ENCODE peak calls at places on chromosomes 13 and 19, in nine cellular contexts. One of them, this sample, is unnamed.

GRCh38 chr19:290539-291521 is at the start of gene PLPP2:
- DNase-seq in ascending aorta: no peak
- DNase-seq in KG1: no peak
- DNase-seq in bronchial epithelial cell: no peak
- DNase-seq in T-helper 1 cell: no peak
- DNase-seq in C1 segment of cervical spinal cord: peak
- DNase-seq in non-pigmented ciliary epithelial cell: no peak
- DNase-seq in stimulated activated CD4-positive, alpha-beta T cell treated with anti-CD3 and anti-CD28 coated beads, Interleukin-2, amount 100 ng/mL, for 48 hours: no peak
- DNase-seq in ACHN: peak
- DNase-seq in this sample: no peak

GRCh38 chr19:45569619-45570421 is 14.8 kb downstream of the OPA3 start:
- DNase-seq in bronchial epithelial cell: no peak
- DNase-seq in non-pigmented ciliary epithelial cell: no peak
- DNase-seq in KG1: peak
- DNase-seq in T-helper 1 cell: no peak
- DNase-seq in ascending aorta: no peak
- DNase-seq in C1 segment of cervical spinal cord: no peak
- DNase-seq in ACHN: peak
- DNase-seq in stimulated activated CD4-positive, alpha-beta T cell treated with anti-CD3 and anti-CD28 coated beads, Interleukin-2, amount 100 ng/mL, for 48 hours: peak
- DNase-seq in this sample: peak

GRCh38 chr13:37595162-37595561 is 3.4 kb downstream of the POSTN start:
- DNase-seq in KG1: no peak
- DNase-seq in bronchial epithelial cell: peak
- DNase-seq in stimulated activated CD4-positive, alpha-beta T cell treated with anti-CD3 and anti-CD28 coated beads, Interleukin-2, amount 100 ng/mL, for 48 hours: no peak
- DNase-seq in T-helper 1 cell: no peak
- DNase-seq in C1 segment of cervical spinal cord: no peak
- DNase-seq in ACHN: no peak
- DNase-seq in non-pigmented ciliary epithelial cell: no peak
- DNase-seq in ascending aorta: no peak
- DNase-seq in this sample: no peak

GRCh38 chr19:18123819-18124218 is 26.2 kb downstream of the MAST3 start:
- DNase-seq in KG1: no peak
- DNase-seq in ascending aorta: no peak
- DNase-seq in stimulated activated CD4-positive, alpha-beta T cell treated with anti-CD3 and anti-CD28 coated beads, Interleukin-2, amount 100 ng/mL, for 48 hours: no peak
- DNase-seq in ACHN: no peak
- DNase-seq in non-pigmented ciliary epithelial cell: no peak
- DNase-seq in T-helper 1 cell: no peak
- DNase-seq in bronchial epithelial cell: no peak
- DNase-seq in C1 segment of cervical spinal cord: no peak
- DNase-seq in this sample: no peak

GRCh38 chr13:98888890-98889279 is 89.0 kb downstream of the DOCK9 start:
- DNase-seq in bronchial epithelial cell: no peak
- DNase-seq in T-helper 1 cell: no peak
- DNase-seq in stimulated activated CD4-positive, alpha-beta T cell treated with anti-CD3 and anti-CD28 coated beads, Interleukin-2, amount 100 ng/mL, for 48 hours: no peak
- DNase-seq in C1 segment of cervical spinal cord: no peak
- DNase-seq in KG1: no peak
- DNase-seq in non-pigmented ciliary epithelial cell: no peak
- DNase-seq in ACHN: no peak
- DNase-seq in ascending aorta: no peak
- DNase-seq in this sample: no peak

GRCh38 chr13:50616101-50616500 is 227.4 kb downstream of the DLEU7 start:
- DNase-seq in C1 segment of cervical spinal cord: no peak
- DNase-seq in stimulated activated CD4-positive, alpha-beta T cell treated with anti-CD3 and anti-CD28 coated beads, Interleukin-2, amount 100 ng/mL, for 48 hours: no peak
- DNase-seq in ascending aorta: no peak
- DNase-seq in bronchial epithelial cell: peak
- DNase-seq in non-pigmented ciliary epithelial cell: peak
- DNase-seq in ACHN: no peak
- DNase-seq in KG1: no peak
- DNase-seq in T-helper 1 cell: no peak
- DNase-seq in this sample: no peak

GRCh38 chr13:94192576-94192975 is 286.9 kb downstream of the DCT start:
- DNase-seq in non-pigmented ciliary epithelial cell: no peak
- DNase-seq in ascending aorta: no peak
- DNase-seq in stimulated activated CD4-positive, alpha-beta T cell treated with anti-CD3 and anti-CD28 coated beads, Interleukin-2, amount 100 ng/mL, for 48 hours: peak
- DNase-seq in ACHN: peak
- DNase-seq in KG1: peak
- DNase-seq in T-helper 1 cell: no peak
- DNase-seq in bronchial epithelial cell: peak
- DNase-seq in C1 segment of cervical spinal cord: no peak
- DNase-seq in this sample: no peak

GRCh38 chr19:32223595-32224370 is 121.6 kb upstream of the ZNF507 start:
- DNase-seq in ascending aorta: no peak
- DNase-seq in ACHN: no peak
- DNase-seq in bronchial epithelial cell: peak
- DNase-seq in non-pigmented ciliary epithelial cell: no peak
- DNase-seq in KG1: no peak
- DNase-seq in stimulated activated CD4-positive, alpha-beta T cell treated with anti-CD3 and anti-CD28 coated beads, Interleukin-2, amount 100 ng/mL, for 48 hours: no peak
- DNase-seq in C1 segment of cervical spinal cord: no peak
- DNase-seq in T-helper 1 cell: no peak
- DNase-seq in this sample: no peak

GRCh38 chr13:32897296-32897695 is 118.9 kb upstream of the KL start:
- DNase-seq in ascending aorta: no peak
- DNase-seq in ACHN: no peak
- DNase-seq in non-pigmented ciliary epithelial cell: no peak
- DNase-seq in C1 segment of cervical spinal cord: no peak
- DNase-seq in KG1: no peak
- DNase-seq in T-helper 1 cell: no peak
- DNase-seq in bronchial epithelial cell: peak
- DNase-seq in stimulated activated CD4-positive, alpha-beta T cell treated with anti-CD3 and anti-CD28 coated beads, Interleukin-2, amount 100 ng/mL, for 48 hours: no peak
- DNase-seq in this sample: no peak

GRCh38 chr19:1401138-1401888 is at the start of gene GAMT:
- DNase-seq in stimulated activated CD4-positive, alpha-beta T cell treated with anti-CD3 and anti-CD28 coated beads, Interleukin-2, amount 100 ng/mL, for 48 hours: peak
- DNase-seq in bronchial epithelial cell: no peak
- DNase-seq in ACHN: peak
- DNase-seq in non-pigmented ciliary epithelial cell: no peak
- DNase-seq in ascending aorta: no peak
- DNase-seq in KG1: peak
- DNase-seq in T-helper 1 cell: peak
- DNase-seq in C1 segment of cervical spinal cord: no peak
- DNase-seq in this sample: peak

GRCh38 chr13:76856141-76856571 is 30.0 kb downstream of the KCTD12 start:
- DNase-seq in non-pigmented ciliary epithelial cell: peak
- DNase-seq in C1 segment of cervical spinal cord: no peak
- DNase-seq in stimulated activated CD4-positive, alpha-beta T cell treated with anti-CD3 and anti-CD28 coated beads, Interleukin-2, amount 100 ng/mL, for 48 hours: no peak
- DNase-seq in ACHN: peak
- DNase-seq in bronchial epithelial cell: peak
- DNase-seq in KG1: no peak
- DNase-seq in ascending aorta: no peak
- DNase-seq in T-helper 1 cell: no peak
- DNase-seq in this sample: no peak

GRCh38 chr13:36082396-36082795 is 48.8 kb downstream of the DCLK1 start:
- DNase-seq in bronchial epithelial cell: no peak
- DNase-seq in C1 segment of cervical spinal cord: no peak
- DNase-seq in ACHN: no peak
- DNase-seq in KG1: no peak
- DNase-seq in T-helper 1 cell: no peak
- DNase-seq in non-pigmented ciliary epithelial cell: no peak
- DNase-seq in stimulated activated CD4-positive, alpha-beta T cell treated with anti-CD3 and anti-CD28 coated beads, Interleukin-2, amount 100 ng/mL, for 48 hours: no peak
- DNase-seq in ascending aorta: no peak
- DNase-seq in this sample: no peak

GRCh38 chr13:61685683-61686013 is 270.0 kb upstream of the PCDH20 start:
- DNase-seq in T-helper 1 cell: no peak
- DNase-seq in non-pigmented ciliary epithelial cell: no peak
- DNase-seq in stimulated activated CD4-positive, alpha-beta T cell treated with anti-CD3 and anti-CD28 coated beads, Interleukin-2, amount 100 ng/mL, for 48 hours: no peak
- DNase-seq in bronchial epithelial cell: peak
- DNase-seq in ascending aorta: no peak
- DNase-seq in ACHN: peak
- DNase-seq in KG1: no peak
- DNase-seq in C1 segment of cervical spinal cord: no peak
- DNase-seq in this sample: no peak

GRCh38 chr13:112738606-112739005 is 48.8 kb downstream of the ATP11A start:
- DNase-seq in bronchial epithelial cell: no peak
- DNase-seq in ascending aorta: no peak
- DNase-seq in non-pigmented ciliary epithelial cell: no peak
- DNase-seq in ACHN: no peak
- DNase-seq in KG1: no peak
- DNase-seq in C1 segment of cervical spinal cord: no peak
- DNase-seq in stimulated activated CD4-positive, alpha-beta T cell treated with anti-CD3 and anti-CD28 coated beads, Interleukin-2, amount 100 ng/mL, for 48 hours: no peak
- DNase-seq in T-helper 1 cell: no peak
- DNase-seq in this sample: no peak

GRCh38 chr19:51127755-51128154 is 3.0 kb downstream of the SIGLEC9 start:
- DNase-seq in T-helper 1 cell: no peak
- DNase-seq in KG1: no peak
- DNase-seq in stimulated activated CD4-positive, alpha-beta T cell treated with anti-CD3 and anti-CD28 coated beads, Interleukin-2, amount 100 ng/mL, for 48 hours: no peak
- DNase-seq in ascending aorta: no peak
- DNase-seq in ACHN: no peak
- DNase-seq in bronchial epithelial cell: no peak
- DNase-seq in non-pigmented ciliary epithelial cell: no peak
- DNase-seq in C1 segment of cervical spinal cord: no peak
- DNase-seq in this sample: no peak

GRCh38 chr19:4361152-4362037 is 18.0 kb downstream of the MPND start:
- DNase-seq in ascending aorta: no peak
- DNase-seq in ACHN: no peak
- DNase-seq in non-pigmented ciliary epithelial cell: no peak
- DNase-seq in C1 segment of cervical spinal cord: no peak
- DNase-seq in KG1: no peak
- DNase-seq in stimulated activated CD4-positive, alpha-beta T cell treated with anti-CD3 and anti-CD28 coated beads, Interleukin-2, amount 100 ng/mL, for 48 hours: no peak
- DNase-seq in T-helper 1 cell: no peak
- DNase-seq in bronchial epithelial cell: no peak
- DNase-seq in this sample: no peak

GRCh38 chr13:37617162-37617561 is 18.6 kb upstream of the POSTN start:
- DNase-seq in non-pigmented ciliary epithelial cell: peak
- DNase-seq in KG1: no peak
- DNase-seq in bronchial epithelial cell: peak
- DNase-seq in stimulated activated CD4-positive, alpha-beta T cell treated with anti-CD3 and anti-CD28 coated beads, Interleukin-2, amount 100 ng/mL, for 48 hours: no peak
- DNase-seq in C1 segment of cervical spinal cord: no peak
- DNase-seq in T-helper 1 cell: no peak
- DNase-seq in ascending aorta: no peak
- DNase-seq in ACHN: peak
- DNase-seq in this sample: no peak

GRCh38 chr19:47432091-47432490 is 12.8 kb upstream of the MEIS3 start:
- DNase-seq in KG1: no peak
- DNase-seq in ACHN: no peak
- DNase-seq in bronchial epithelial cell: no peak
- DNase-seq in stimulated activated CD4-positive, alpha-beta T cell treated with anti-CD3 and anti-CD28 coated beads, Interleukin-2, amount 100 ng/mL, for 48 hours: no peak
- DNase-seq in non-pigmented ciliary epithelial cell: no peak
- DNase-seq in ascending aorta: no peak
- DNase-seq in C1 segment of cervical spinal cord: no peak
- DNase-seq in T-helper 1 cell: no peak
- DNase-seq in this sample: no peak

GRCh38 chr19:3118232-3119070 is 17.4 kb upstream of the GNA15 start:
- DNase-seq in T-helper 1 cell: no peak
- DNase-seq in non-pigmented ciliary epithelial cell: no peak
- DNase-seq in ACHN: no peak
- DNase-seq in C1 segment of cervical spinal cord: no peak
- DNase-seq in bronchial epithelial cell: no peak
- DNase-seq in KG1: no peak
- DNase-seq in stimulated activated CD4-positive, alpha-beta T cell treated with anti-CD3 and anti-CD28 coated beads, Interleukin-2, amount 100 ng/mL, for 48 hours: no peak
- DNase-seq in ascending aorta: no peak
- DNase-seq in this sample: no peak